ENCODE peak calls at places on chromosomes 7 and 10, in four cellular contexts. T is germinal center; D is stimulated activated CD4-positive, alpha-beta T cell treated with anti-CD3 and anti-CD28 coated beads, Interleukin-4, amount 100 ng/mL, for 1 hour; Z is non-pigmented ciliary epithelial cell. Y is an unnamed sample.

GRCh38 chr7:22576941-22577927 is 77.2 kb upstream of the STEAP1B start:
- DNase-seq in T (no peak), D (no peak), Z (peak; percentile 96), Y (no peak)

GRCh38 chr7:64618785-64619456 is 47.0 kb upstream of the ZNF107 start:
- DNase-seq in T (no peak), D (no peak), Z (peak; percentile 9), Y (peak; percentile 34)

GRCh38 chr10:103966671-103967432 is at the start of gene SLK:
- DNase-seq in T (peak; percentile 91), D (peak; percentile 84), Z (no peak), Y (peak; percentile 82)

GRCh38 chr10:73432646-73433537 is 469 bp downstream of the MSS51 start:
- DNase-seq in T (no peak), D (no peak), Z (no peak), Y (no peak)

GRCh38 chr7:80831996-80832395 is 86.9 kb downstream of the SEMA3C start:
- DNase-seq in T (no peak), D (no peak), Z (no peak), Y (no peak)

GRCh38 chr10:26637521-26638275 is 59.8 kb upstream of the PDSS1 start:
- DNase-seq in T (no peak), D (no peak), Z (no peak), Y (no peak)

GRCh38 chr7:64787295-64787694 is 6.9 kb upstream of the ZNF138 start:
- DNase-seq in T (no peak), D (no peak), Z (no peak), Y (no peak)

GRCh38 chr7:129857313-129857712 is 95.4 kb downstream of the UBE2H start:
- DNase-seq in T (no peak), D (no peak), Z (no peak), Y (no peak)

GRCh38 chr10:66180651-66181318 is 745.1 kb upstream of the LRRTM3 start:
- DNase-seq in T (peak; percentile 21), D (no peak), Z (no peak), Y (no peak)

GRCh38 chr7:75946207-75946855 is 31.4 kb downstream of the POR start:
- DNase-seq in T (no peak), D (no peak), Z (no peak), Y (no peak)

Y was measured in substantia nigra.